ENCODE peak calls at places on chromosomes 7 and 10, in five cellular contexts. N, L, A, M and J are unnamed samples.

GRCh38 chr10:76073524-76073923 is 642.1 kb downstream of the LRMDA start:
- DNase-seq in N (no peak), L (no peak), A (no peak), M (no peak), J (no peak)

GRCh38 chr10:97708976-97709745 is 4.4 kb upstream of the MARVELD1 start:
- DNase-seq in N (no peak), L (peak), A (no peak), M (peak), J (peak)

GRCh38 chr10:47449102-47449978 is 34.6 kb downstream of the ANXA8 start:
- DNase-seq in N (no peak), L (no peak), A (no peak), M (peak), J (peak)

GRCh38 chr7:3250725-3251124 is 50.3 kb upstream of the SDK1 start:
- DNase-seq in N (no peak), L (no peak), A (no peak), M (no peak), J (no peak)

GRCh38 chr7:1366801-1367405 is 92.4 kb downstream of the MICALL2 start:
- DNase-seq in N (no peak), L (no peak), A (no peak), M (no peak), J (no peak)

GRCh38 chr7:142405122-142405765 is 147.4 kb upstream of the PRSS58 start:
- DNase-seq in N (no peak), L (no peak), A (no peak), M (no peak), J (no peak)

GRCh38 chr7:99975782-99976521 is at the start of gene AZGP1:
- DNase-seq in N (no peak), L (peak), A (no peak), M (no peak), J (no peak)

GRCh38 chr7:82194011-82194410 is 249.6 kb downstream of the CACNA2D1 start:
- DNase-seq in N (no peak), L (no peak), A (no peak), M (no peak), J (no peak)

GRCh38 chr7:92809397-92810241 is 26.8 kb downstream of the CDK6 start:
- DNase-seq in N (peak), L (peak), A (peak), M (peak), J (no peak)

GRCh38 chr7:49403844-49404243 is 369.6 kb upstream of the VWC2 start:
- DNase-seq in N (no peak), L (no peak), A (no peak), M (no peak), J (no peak)

GRCh38 chr10:35585903-35586535 is 19.1 kb upstream of the GJD4 start:
- DNase-seq in N (no peak), L (no peak), A (no peak), M (no peak), J (no peak)

GRCh38 chr7:134320201-134320600 is 3.5 kb upstream of the SLC35B4 start:
- DNase-seq in N (no peak), L (no peak), A (no peak), M (no peak), J (peak)

GRCh38 chr7:116951366-116952292 is 1.7 kb upstream of the ST7 start:
- DNase-seq in N (no peak), L (no peak), A (no peak), M (no peak), J (no peak)

GRCh38 chr7:44112997-44113763 is 9.0 kb downstream of the AEBP1 start:
- DNase-seq in N (no peak), L (no peak), A (no peak), M (no peak), J (no peak)